ENCODE peak calls at places on chromosomes 6 and 20, in seven cellular contexts. One of them, this sample, is unnamed.

GRCh38 chr6:38164671-38165108 is 345.2 kb downstream of the ZFAND3 start:
- DNase-seq in NCI-H1105: no peak
- DNase-seq in stimulated activated CD8-positive, alpha-beta memory T cell treated with anti-CD3 and anti-CD28 coated beads, Interleukin-15, amount 100 ng/mL, for 4 hours: no peak
- DNase-seq in substantia nigra: no peak
- DNase-seq in A172: no peak
- DNase-seq in retina: no peak
- DNase-seq in mammary epithelial cell: no peak
- DNase-seq in this sample: no peak

GRCh38 chr6:105276374-105276773 is 96.6 kb upstream of the POPDC3 start:
- DNase-seq in substantia nigra: no peak
- DNase-seq in mammary epithelial cell: no peak
- DNase-seq in A172: no peak
- DNase-seq in NCI-H1105: no peak
- DNase-seq in retina: no peak
- DNase-seq in stimulated activated CD8-positive, alpha-beta memory T cell treated with anti-CD3 and anti-CD28 coated beads, Interleukin-15, amount 100 ng/mL, for 4 hours: no peak
- DNase-seq in this sample: no peak

GRCh38 chr6:43052842-43053544 is 658 bp downstream of the CUL7 start:
- DNase-seq in mammary epithelial cell: peak; percentile 15
- DNase-seq in NCI-H1105: no peak
- DNase-seq in stimulated activated CD8-positive, alpha-beta memory T cell treated with anti-CD3 and anti-CD28 coated beads, Interleukin-15, amount 100 ng/mL, for 4 hours: no peak
- DNase-seq in A172: peak; percentile 13
- DNase-seq in substantia nigra: no peak
- DNase-seq in retina: no peak
- DNase-seq in this sample: no peak

GRCh38 chr20:21100590-21101452 is 5.3 kb downstream of the LINC00237 start:
- DNase-seq in A172: no peak
- DNase-seq in substantia nigra: no peak
- DNase-seq in stimulated activated CD8-positive, alpha-beta memory T cell treated with anti-CD3 and anti-CD28 coated beads, Interleukin-15, amount 100 ng/mL, for 4 hours: no peak
- DNase-seq in NCI-H1105: no peak
- DNase-seq in mammary epithelial cell: no peak
- DNase-seq in retina: peak; percentile 87
- DNase-seq in this sample: peak; percentile 24

GRCh38 chr6:149563203-149563927 is 2.8 kb upstream of the GINM1 start:
- DNase-seq in substantia nigra: no peak
- DNase-seq in mammary epithelial cell: peak; percentile 82
- DNase-seq in A172: peak; percentile 53
- DNase-seq in retina: no peak
- DNase-seq in stimulated activated CD8-positive, alpha-beta memory T cell treated with anti-CD3 and anti-CD28 coated beads, Interleukin-15, amount 100 ng/mL, for 4 hours: no peak
- DNase-seq in NCI-H1105: no peak
- DNase-seq in this sample: no peak

GRCh38 chr6:106360989-106361430 is 493 bp downstream of the CRYBG1 start:
- DNase-seq in NCI-H1105: peak; percentile 46
- DNase-seq in mammary epithelial cell: peak; percentile 65
- DNase-seq in substantia nigra: no peak
- DNase-seq in stimulated activated CD8-positive, alpha-beta memory T cell treated with anti-CD3 and anti-CD28 coated beads, Interleukin-15, amount 100 ng/mL, for 4 hours: no peak
- DNase-seq in retina: no peak
- DNase-seq in A172: no peak
- DNase-seq in this sample: peak; percentile 73

GRCh38 chr6:89048286-89048923 is 32.1 kb upstream of the PNRC1 start:
- DNase-seq in retina: no peak
- DNase-seq in A172: no peak
- DNase-seq in NCI-H1105: no peak
- DNase-seq in mammary epithelial cell: no peak
- DNase-seq in stimulated activated CD8-positive, alpha-beta memory T cell treated with anti-CD3 and anti-CD28 coated beads, Interleukin-15, amount 100 ng/mL, for 4 hours: no peak
- DNase-seq in substantia nigra: no peak
- DNase-seq in this sample: no peak

GRCh38 chr6:14252271-14252850 is 134.8 kb downstream of the CD83 start:
- DNase-seq in substantia nigra: no peak
- DNase-seq in stimulated activated CD8-positive, alpha-beta memory T cell treated with anti-CD3 and anti-CD28 coated beads, Interleukin-15, amount 100 ng/mL, for 4 hours: no peak
- DNase-seq in retina: no peak
- DNase-seq in mammary epithelial cell: no peak
- DNase-seq in NCI-H1105: no peak
- DNase-seq in A172: no peak
- DNase-seq in this sample: no peak

GRCh38 chr20:16397053-16397452 is 176.2 kb downstream of the KIF16B start:
- DNase-seq in substantia nigra: peak; percentile 27
- DNase-seq in NCI-H1105: no peak
- DNase-seq in stimulated activated CD8-positive, alpha-beta memory T cell treated with anti-CD3 and anti-CD28 coated beads, Interleukin-15, amount 100 ng/mL, for 4 hours: no peak
- DNase-seq in A172: no peak
- DNase-seq in retina: no peak
- DNase-seq in mammary epithelial cell: no peak
- DNase-seq in this sample: no peak

GRCh38 chr20:46816097-46816496 is 78.5 kb upstream of the EYA2 start:
- DNase-seq in A172: no peak
- DNase-seq in stimulated activated CD8-positive, alpha-beta memory T cell treated with anti-CD3 and anti-CD28 coated beads, Interleukin-15, amount 100 ng/mL, for 4 hours: no peak
- DNase-seq in retina: no peak
- DNase-seq in substantia nigra: no peak
- DNase-seq in mammary epithelial cell: no peak
- DNase-seq in NCI-H1105: no peak
- DNase-seq in this sample: no peak

GRCh38 chr6:123430966-123431365 is 205.8 kb downstream of the TRDN start:
- DNase-seq in substantia nigra: no peak
- DNase-seq in mammary epithelial cell: no peak
- DNase-seq in stimulated activated CD8-positive, alpha-beta memory T cell treated with anti-CD3 and anti-CD28 coated beads, Interleukin-15, amount 100 ng/mL, for 4 hours: no peak
- DNase-seq in A172: no peak
- DNase-seq in retina: no peak
- DNase-seq in NCI-H1105: no peak
- DNase-seq in this sample: no peak

GRCh38 chr6:150128425-150128824 is 14.4 kb upstream of the PPP1R14C start:
- DNase-seq in mammary epithelial cell: no peak
- DNase-seq in substantia nigra: no peak
- DNase-seq in NCI-H1105: no peak
- DNase-seq in A172: no peak
- DNase-seq in stimulated activated CD8-positive, alpha-beta memory T cell treated with anti-CD3 and anti-CD28 coated beads, Interleukin-15, amount 100 ng/mL, for 4 hours: no peak
- DNase-seq in retina: no peak
- DNase-seq in this sample: no peak

This sample was measured in NCI-H774.